ENCODE peak calls at places on chromosomes 13 and 19, in eight cellular contexts. X, L, B, Z, G, Q, N and H are unnamed samples.

GRCh38 chr13:110689041-110689440 is 16.9 kb downstream of the CARS2 start:
- DNase-seq in L (no peak), Q (no peak), B (no peak), X (no peak), Z (no peak), G (no peak), N (no peak), H (no peak)

GRCh38 chr19:49214701-49215100 is 57.1 kb downstream of the TRPM4 start:
- DNase-seq in L (no peak), X (no peak), Q (no peak), Z (no peak), B (no peak), G (no peak), N (no peak), H (no peak)

GRCh38 chr13:110397445-110397844 is 90.4 kb downstream of the COL4A2 start:
- DNase-seq in Z (no peak), X (peak), B (no peak), G (no peak), L (no peak), N (no peak), Q (no peak), H (no peak)

GRCh38 chr13:30045916-30046704 is 195.7 kb upstream of the UBL3 start:
- DNase-seq in G (peak), X (peak), N (no peak), B (no peak), L (no peak), Q (no peak), Z (no peak), H (no peak)

GRCh38 chr19:50814883-50815282 is 8.7 kb downstream of the KLK1 start:
- DNase-seq in N (no peak), Z (no peak), G (no peak), B (no peak), Q (no peak), L (no peak), X (no peak), H (no peak)

GRCh38 chr13:37173214-37173613 is 67.8 kb upstream of the CSNK1A1L start:
- DNase-seq in Z (no peak), X (peak), N (no peak), G (no peak), B (no peak), L (no peak), Q (no peak), H (no peak)

GRCh38 chr13:37049810-37050209 is 9.7 kb downstream of the SUPT20H start:
- DNase-seq in B (no peak), Z (no peak), Q (no peak), N (no peak), X (no peak), G (no peak), L (no peak), H (no peak)

GRCh38 chr19:13154241-13154778 is 4.1 kb downstream of the IER2 start:
- DNase-seq in N (peak), Z (no peak), X (peak), L (peak), Q (peak), G (peak), B (peak), H (peak)

GRCh38 chr13:28344163-28344562 is 150.8 kb downstream of the FLT1 start:
- DNase-seq in N (no peak), Z (no peak), B (no peak), G (no peak), Q (no peak), L (no peak), X (no peak), H (no peak)

GRCh38 chr13:111204438-111205177 is 89.5 kb downstream of the ARHGEF7 start:
- DNase-seq in N (no peak), Z (no peak), G (peak), Q (no peak), B (no peak), X (peak), L (peak), H (no peak)

GRCh38 chr19:44212865-44213346 is 574 bp downstream of the ZNF227 start:
- DNase-seq in Q (peak), B (no peak), X (peak), L (no peak), Z (no peak), N (no peak), G (peak), H (no peak)

GRCh38 chr13:39900106-39900750 is 244.8 kb downstream of the COG6 start:
- DNase-seq in G (no peak), L (no peak), B (no peak), Q (no peak), X (no peak), Z (no peak), N (no peak), H (no peak)

GRCh38 chr19:38545596-38545995 is 72.2 kb downstream of the MAP4K1 start:
- DNase-seq in N (no peak), Q (no peak), B (no peak), Z (no peak), G (no peak), L (no peak), X (no peak), H (no peak)

GRCh38 chr13:52048516-52048915 is 24.0 kb downstream of the UTP14C start:
- DNase-seq in X (peak), B (no peak), L (no peak), G (no peak), Q (no peak), N (no peak), Z (no peak), H (no peak)

GRCh38 chr19:9945319-9945966 is 9.1 kb upstream of the OLFM2 start:
- DNase-seq in L (peak), Q (no peak), Z (no peak), N (no peak), B (no peak), G (no peak), X (peak), H (no peak)

GRCh38 chr19:33724021-33724722 is 72.5 kb upstream of the KCTD15 start:
- DNase-seq in N (no peak), B (no peak), Q (no peak), X (no peak), L (no peak), G (peak), Z (no peak), H (no peak)

GRCh38 chr19:13104848-13105646 is 2.4 kb upstream of the LYL1 start:
- DNase-seq in G (no peak), B (no peak), N (peak), X (no peak), Z (no peak), L (no peak), Q (no peak), H (peak)

GRCh38 chr13:24511824-24512207 is 762 bp downstream of the PARP4 start:
- DNase-seq in X (no peak), N (no peak), G (no peak), B (no peak), Q (no peak), Z (no peak), L (no peak), H (no peak)